ENCODE peak calls at places on chromosomes 3 and 15, in eight cellular contexts. V is NCI-H2081, R is MCF 10A, E is fibroblast of lung, Y is AG09309, I is glutamatergic neuron, S is GM12878, X is body of pancreas. Q is an unnamed sample.

GRCh38 chr3:128698211-128699011 is 27.6 kb upstream of the RAB7A start:
- DNase-seq in V (no peak), R (no peak), E (peak), Y (no peak), I (peak), S (no peak), X (peak), Q (no peak)

GRCh38 chr3:179719048-179719734 is 66.4 kb downstream of the USP13 start:
- DNase-seq in V (no peak), R (no peak), E (no peak), Y (no peak), I (no peak), S (no peak), X (no peak), Q (no peak)

GRCh38 chr3:123447749-123448502 is 964 bp downstream of the ADCY5 start:
- DNase-seq in V (no peak), R (no peak), E (no peak), Y (no peak), I (peak), S (no peak), X (no peak), Q (no peak)

GRCh38 chr3:64685800-64686445 is 1.9 kb downstream of the ADAMTS9 start:
- DNase-seq in V (peak), R (peak), E (peak), Y (peak), I (peak), S (no peak), X (peak), Q (peak)

GRCh38 chr3:385151-385550 is 188.6 kb downstream of the CHL1 start:
- DNase-seq in V (no peak), R (no peak), E (peak), Y (no peak), I (no peak), S (no peak), X (no peak), Q (peak)

GRCh38 chr3:120793601-120794000 is 51.1 kb downstream of the GTF2E1 start:
- DNase-seq in V (no peak), R (no peak), E (no peak), Y (no peak), I (no peak), S (no peak), X (no peak), Q (no peak)

GRCh38 chr3:23356169-23356568 is 153.0 kb downstream of the UBE2E2 start:
- DNase-seq in V (no peak), R (no peak), E (no peak), Y (no peak), I (no peak), S (no peak), X (no peak), Q (no peak)

GRCh38 chr15:99986297-99987118 is 253.3 kb upstream of the LYSMD4 start:
- DNase-seq in V (no peak), R (no peak), E (peak), Y (no peak), I (no peak), S (no peak), X (no peak), Q (no peak)

GRCh38 chr15:82300883-82301282 is 38.3 kb downstream of the SAXO2 start:
- DNase-seq in V (no peak), R (no peak), E (no peak), Y (no peak), I (no peak), S (no peak), X (no peak), Q (no peak)

GRCh38 chr15:59524331-59524731 is 86.3 kb downstream of the FAM81A start:
- DNase-seq in V (no peak), R (no peak), E (no peak), Y (no peak), I (no peak), S (no peak), X (peak), Q (no peak)

GRCh38 chr15:98865397-98866339 is 141.9 kb downstream of the PGPEP1L start:
- DNase-seq in V (peak), R (peak), E (peak), Y (no peak), I (peak), S (no peak), X (peak), Q (no peak)

GRCh38 chr3:28504945-28505344 is 156.3 kb upstream of the AZI2 start:
- DNase-seq in V (no peak), R (no peak), E (no peak), Y (no peak), I (no peak), S (no peak), X (no peak), Q (no peak)

Q was measured in renal cortical epithelial cell.